ENCODE peak calls at places on chromosomes 7 and 10, in seven cellular contexts. C, N, Y, H, V, A and U are unnamed samples.

GRCh38 chr10:119655566-119656001 is 4.4 kb downstream of the BAG3 start:
- DNase-seq in H (peak), C (peak), A (no peak), N (peak), V (peak), Y (no peak), U (no peak)

GRCh38 chr7:41033526-41033925 is 669.4 kb downstream of the INHBA start:
- DNase-seq in C (no peak), N (no peak), V (no peak), Y (no peak), H (no peak), A (no peak), U (no peak)

GRCh38 chr10:47361293-47361692 is 13.1 kb downstream of the RBP3 start:
- DNase-seq in V (peak), C (no peak), A (no peak), H (no peak), Y (no peak), N (peak), U (peak)

GRCh38 chr7:108158766-108159165 is 28.6 kb upstream of the LAMB4 start:
- DNase-seq in C (no peak), Y (no peak), V (no peak), H (no peak), A (no peak), N (no peak), U (no peak)

GRCh38 chr7:24052572-24053223 is 231.3 kb upstream of the NPY start:
- DNase-seq in A (no peak), V (no peak), N (peak), C (no peak), H (no peak), Y (no peak), U (no peak)

GRCh38 chr7:134317434-134317833 is 704 bp upstream of the SLC35B4 start:
- DNase-seq in C (no peak), N (no peak), V (no peak), Y (no peak), A (no peak), H (no peak), U (no peak)

GRCh38 chr10:131689016-131689415 is 211.8 kb upstream of the PPP2R2D start:
- DNase-seq in A (no peak), N (no peak), H (peak), Y (no peak), C (no peak), V (no peak), U (peak)

GRCh38 chr7:1664711-1665591 is 5.1 kb upstream of the ELFN1 start:
- DNase-seq in C (peak), N (peak), H (peak), A (no peak), V (peak), Y (peak), U (peak)

GRCh38 chr7:75854233-75854632 is 24.6 kb upstream of the RHBDD2 start:
- DNase-seq in V (no peak), Y (no peak), H (no peak), C (no peak), A (no peak), N (no peak), U (no peak)

GRCh38 chr7:27579565-27579964 is 83.1 kb downstream of the HIBADH start:
- DNase-seq in Y (no peak), N (no peak), H (no peak), C (no peak), V (no peak), A (no peak), U (no peak)

GRCh38 chr7:134820778-134821177 is 41.3 kb downstream of the CALD1 start:
- DNase-seq in C (no peak), Y (no peak), N (no peak), V (no peak), A (no peak), H (no peak), U (no peak)

GRCh38 chr10:25758041-25758457 is 176.0 kb upstream of the MYO3A start:
- DNase-seq in N (peak), V (peak), H (no peak), A (no peak), Y (no peak), C (no peak), U (no peak)

GRCh38 chr7:157715071-157715937 is 378.5 kb downstream of the DNAJB6 start:
- DNase-seq in A (no peak), N (no peak), Y (no peak), V (no peak), H (peak), C (no peak), U (peak)

GRCh38 chr10:5536486-5536885 is 11.7 kb downstream of the CALML3 start:
- DNase-seq in N (no peak), V (no peak), Y (no peak), H (peak), C (no peak), A (no peak), U (peak)

GRCh38 chr7:25846722-25847121 is 305.3 kb upstream of the NFE2L3 start:
- DNase-seq in H (peak), C (peak), A (no peak), Y (no peak), V (peak), N (peak), U (no peak)

GRCh38 chr10:34049469-34049868 is 715.0 kb upstream of the NRP1 start:
- DNase-seq in V (no peak), N (no peak), Y (no peak), H (no peak), C (no peak), A (no peak), U (no peak)

GRCh38 chr10:31322647-31323046 is 3.6 kb downstream of the ZEB1 start:
- DNase-seq in V (no peak), N (no peak), A (no peak), C (no peak), H (no peak), Y (no peak), U (no peak)

GRCh38 chr7:14836571-14837189 is 65.9 kb downstream of the DGKB start:
- DNase-seq in C (peak), V (peak), Y (no peak), H (peak), A (no peak), N (peak), U (no peak)

GRCh38 chr7:38040831-38041230 is 120.4 kb downstream of the EPDR1 start:
- DNase-seq in H (no peak), V (no peak), N (no peak), A (no peak), C (no peak), Y (no peak), U (no peak)

GRCh38 chr7:29987821-29988317 is 1.7 kb downstream of the SCRN1 start:
- DNase-seq in C (no peak), Y (no peak), N (peak), V (peak), H (no peak), A (no peak), U (no peak)

GRCh38 chr10:89384474-89385324 is 6.8 kb downstream of the IFIT1B start:
- DNase-seq in V (no peak), A (no peak), N (no peak), H (no peak), C (no peak), Y (no peak), U (no peak)

GRCh38 chr7:140475747-140476333 is 3.5 kb downstream of the MKRN1 start:
- DNase-seq in A (no peak), C (no peak), Y (no peak), H (peak), N (peak), V (peak), U (no peak)

GRCh38 chr10:101050206-101051069 is 11.4 kb upstream of the KAZALD1 start:
- DNase-seq in N (peak), A (no peak), C (peak), V (peak), Y (peak), H (peak), U (no peak)

GRCh38 chr10:12181065-12181775 is 14.5 kb downstream of the NUDT5 start:
- DNase-seq in N (no peak), A (no peak), C (no peak), V (no peak), Y (peak), H (no peak), U (no peak)

GRCh38 chr7:13751771-13752170 is 237.7 kb downstream of the ETV1 start:
- DNase-seq in C (no peak), A (no peak), H (no peak), V (no peak), N (no peak), Y (no peak), U (no peak)

GRCh38 chr10:76492026-76492425 is 1060.6 kb downstream of the LRMDA start:
- DNase-seq in H (no peak), C (no peak), V (no peak), A (no peak), Y (no peak), N (no peak), U (no peak)

GRCh38 chr10:65219444-65219843 is 1698.2 kb downstream of the REEP3 start:
- DNase-seq in C (no peak), N (no peak), V (no peak), Y (no peak), A (no peak), H (no peak), U (no peak)

GRCh38 chr7:133119067-133119466 is 37.2 kb upstream of the CHCHD3 start:
- DNase-seq in V (no peak), H (no peak), C (no peak), N (no peak), A (no peak), Y (no peak), U (no peak)

GRCh38 chr10:95552680-95553342 is 8.4 kb downstream of the SORBS1 start:
- DNase-seq in V (no peak), N (no peak), C (no peak), H (no peak), Y (no peak), A (no peak), U (no peak)

GRCh38 chr7:65980478-65981250 is 1.3 kb downstream of the GUSB start:
- DNase-seq in V (peak), N (peak), Y (peak), A (no peak), C (peak), H (peak), U (peak)

GRCh38 chr10:123599366-123599849 is 66.7 kb upstream of the GPR26 start:
- DNase-seq in H (no peak), V (no peak), C (no peak), A (no peak), N (no peak), Y (no peak), U (no peak)

GRCh38 chr7:67692425-67692824 is 695.8 kb downstream of the TYW1 start:
- DNase-seq in C (no peak), V (no peak), N (no peak), A (no peak), H (no peak), Y (no peak), U (no peak)

GRCh38 chr7:47183896-47184629 is 397.8 kb downstream of the TNS3 start:
- DNase-seq in C (no peak), A (no peak), Y (no peak), N (no peak), H (no peak), V (no peak), U (no peak)

GRCh38 chr7:80593869-80594587 is 44.4 kb upstream of the CD36 start:
- DNase-seq in H (no peak), C (peak), N (no peak), A (no peak), V (no peak), Y (no peak), U (no peak)

GRCh38 chr7:116988363-116988989 is 35.2 kb downstream of the ST7 start:
- DNase-seq in V (no peak), C (no peak), A (no peak), Y (no peak), N (no peak), H (no peak), U (no peak)

GRCh38 chr10:56212951-56213350 is 148.1 kb downstream of the ZWINT start:
- DNase-seq in H (no peak), C (no peak), V (no peak), A (no peak), Y (no peak), N (no peak), U (peak)

GRCh38 chr7:107119376-107120100 is 49.3 kb upstream of the HBP1 start:
- DNase-seq in V (no peak), H (no peak), A (no peak), Y (no peak), C (no peak), N (no peak), U (no peak)

GRCh38 chr10:93580824-93581223 is 14.4 kb downstream of the FFAR4 start:
- DNase-seq in A (no peak), C (no peak), Y (no peak), H (no peak), N (peak), V (peak), U (no peak)

GRCh38 chr10:43408710-43409384 is at the start of gene HNRNPF:
- DNase-seq in C (peak), N (peak), H (peak), A (peak), Y (peak), V (peak), U (peak)

GRCh38 chr10:79246606-79247275 is 100.5 kb upstream of the PPIF start:
- DNase-seq in V (no peak), H (peak), C (peak), A (no peak), Y (no peak), N (no peak), U (no peak)

GRCh38 chr10:116653885-116654284 is 33.1 kb downstream of the PNLIPRP2 start:
- DNase-seq in N (no peak), Y (no peak), V (no peak), H (no peak), A (no peak), C (no peak), U (no peak)

GRCh38 chr10:116658152-116658551 is 37.4 kb downstream of the PNLIPRP2 start:
- DNase-seq in H (no peak), C (no peak), V (no peak), Y (no peak), N (no peak), A (no peak), U (no peak)

GRCh38 chr10:116659049-116659670 is 38.4 kb downstream of the PNLIPRP2 start:
- DNase-seq in V (no peak), N (no peak), Y (no peak), H (no peak), A (no peak), C (no peak), U (no peak)

GRCh38 chr10:116655573-116655972 is 34.8 kb downstream of the PNLIPRP2 start:
- DNase-seq in V (no peak), N (no peak), C (no peak), A (no peak), H (no peak), Y (no peak), U (no peak)

GRCh38 chr10:116654816-116655215 is 34.1 kb downstream of the PNLIPRP2 start:
- DNase-seq in N (no peak), C (no peak), H (no peak), V (no peak), Y (no peak), A (no peak), U (no peak)
- TF ChIP-seq CTCF in N (no peak), C (peak), H (no peak), V (peak), Y (no peak), A (peak), U (peak)

GRCh38 chr7:96709381-96710228 is at the start of gene SEM1:
- DNase-seq in N (peak), V (peak), Y (peak), A (peak), H (peak), C (peak), U (peak)
- TF ChIP-seq CTCF in N (no peak), V (no peak), Y (no peak), A (no peak), H (no peak), C (no peak), U (peak)

DNA sequence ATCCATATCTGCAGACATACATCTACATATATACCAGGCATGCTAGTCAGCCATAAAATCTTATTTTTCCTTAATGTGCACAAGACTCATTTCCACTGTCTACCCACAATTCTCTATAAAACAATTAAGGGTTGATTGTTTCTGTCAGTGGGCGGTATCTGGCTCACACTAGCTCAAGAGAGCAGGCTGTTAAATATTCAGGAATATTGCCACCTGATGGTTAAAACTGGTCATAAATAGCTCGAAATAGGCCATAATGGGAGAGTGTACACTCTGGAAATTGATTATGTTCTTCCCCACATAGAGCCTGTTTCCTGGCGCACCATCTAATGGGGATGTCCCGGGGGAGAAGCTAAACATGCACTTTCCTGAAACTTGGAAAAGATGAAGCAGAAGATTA is 620.6 kb upstream of the ANKRD30A start:
- DNase-seq in A (no peak), N (no peak), C (no peak), Y (no peak), H (no peak), V (no peak), U (no peak)
- TF ChIP-seq CTCF in A (no peak), N (no peak), C (no peak), Y (no peak), H (no peak), V (no peak), U (peak)

GRCh38 chr10:23886355-23886754 is 322.6 kb upstream of the KIAA1217 start:
- DNase-seq in C (no peak), N (no peak), V (peak), Y (no peak), A (no peak), H (no peak), U (no peak)
- TF ChIP-seq CTCF in C (no peak), N (no peak), V (peak), Y (no peak), A (no peak), H (no peak), U (no peak)

GRCh38 chr10:49759787-49760551 is 2.2 kb downstream of the OGDHL start:
- DNase-seq in H (no peak), V (no peak), A (no peak), Y (no peak), N (no peak), C (no peak), U (peak)

GRCh38 chr10:49760789-49761188 is 1.3 kb downstream of the OGDHL start:
- DNase-seq in A (no peak), V (no peak), N (no peak), C (no peak), H (no peak), Y (no peak), U (no peak)

GRCh38 chr10:49761789-49762565 is at the start of gene OGDHL:
- DNase-seq in N (peak), V (peak), H (no peak), C (no peak), Y (no peak), A (no peak), U (no peak)

GRCh38 chr10:49761201-49761788 is 828 bp downstream of the OGDHL start:
- DNase-seq in C (no peak), H (no peak), A (no peak), Y (no peak), N (no peak), V (no peak), U (no peak)

GRCh38 chr10:49762566-49762877 is 399 bp upstream of the OGDHL start:
- DNase-seq in H (no peak), A (no peak), V (no peak), N (no peak), Y (no peak), C (no peak), U (no peak)
- TF ChIP-seq CTCF in H (no peak), A (no peak), V (no peak), N (no peak), Y (no peak), C (no peak), U (no peak)

GRCh38 chr10:13272164-13272571 is 27.7 kb downstream of the PHYH start:
- DNase-seq in H (peak), V (peak), C (peak), N (no peak), A (peak), Y (no peak), U (no peak)

GRCh38 chr10:13268841-13269240 is 31.0 kb downstream of the PHYH start:
- DNase-seq in Y (no peak), H (no peak), A (no peak), N (no peak), V (peak), C (no peak), U (no peak)

GRCh38 chr10:13268310-13268709 is 31.6 kb downstream of the PHYH start:
- DNase-seq in A (no peak), Y (no peak), H (no peak), C (no peak), N (no peak), V (no peak), U (no peak)

GRCh38 chr10:13270877-13271551 is 28.9 kb downstream of the PHYH start:
- DNase-seq in H (no peak), N (no peak), C (no peak), Y (no peak), A (no peak), V (peak), U (no peak)

DNA sequence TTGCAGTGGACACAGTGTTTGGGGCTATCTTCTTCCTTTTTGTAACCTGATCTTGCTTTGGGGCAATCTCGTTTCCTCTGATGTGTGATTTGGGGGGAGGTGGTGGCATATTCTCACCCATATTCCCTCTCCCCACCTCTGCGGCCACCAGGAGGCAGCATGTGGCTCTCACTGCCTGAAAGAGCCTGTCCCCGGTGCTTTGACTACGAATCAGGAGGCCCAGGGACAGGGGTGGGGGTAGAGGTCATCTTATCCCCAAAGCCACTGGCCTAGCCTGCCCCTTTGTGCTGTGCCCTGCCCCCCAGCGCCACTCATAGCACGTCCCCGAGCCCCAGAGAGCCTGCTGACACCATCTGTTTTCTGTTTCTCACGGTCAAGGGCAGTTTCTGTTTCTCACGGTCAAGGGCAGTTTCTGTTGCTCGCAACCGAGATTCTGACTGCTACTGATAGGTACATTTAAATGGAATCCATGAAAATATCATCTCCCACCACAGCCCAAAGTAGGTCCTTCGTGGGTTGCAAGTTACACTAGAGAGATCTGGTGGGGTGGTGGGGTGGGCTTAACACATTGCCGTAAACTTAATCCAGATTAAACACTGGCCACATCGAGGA is 28.2 kb downstream of the PHYH start:
- DNase-seq in H (no peak), Y (peak), C (peak), V (peak), A (no peak), N (peak), U (no peak)
- TF ChIP-seq CTCF in H (no peak), Y (no peak), C (peak), V (peak), A (no peak), N (peak), U (peak)

DNA sequence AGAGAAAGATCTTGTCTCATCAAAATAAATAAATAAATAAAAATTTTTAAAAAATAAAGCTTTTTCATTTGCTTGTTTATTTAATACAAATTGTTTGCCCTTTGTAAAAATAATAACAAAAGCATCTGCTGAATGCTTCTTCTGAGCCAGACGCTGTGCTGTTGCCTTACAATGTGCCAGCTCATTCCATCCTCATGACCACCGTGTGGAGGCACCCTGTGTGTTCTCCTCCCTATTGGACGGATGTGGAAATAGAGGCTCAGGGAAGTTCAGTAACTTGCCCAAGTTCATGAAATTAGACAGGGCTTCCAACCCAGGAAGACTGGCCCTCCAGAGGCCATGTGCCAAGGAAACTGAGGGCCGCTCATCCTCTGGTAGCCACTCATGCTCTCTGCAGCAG is 120.6 kb downstream of the SH3PXD2A start:
- DNase-seq in N (no peak), Y (no peak), C (no peak), A (no peak), V (no peak), H (no peak), U (no peak)
- TF ChIP-seq CTCF in N (no peak), Y (no peak), C (no peak), A (no peak), V (no peak), H (no peak), U (no peak)